ENCODE peak calls at places on chromosomes 11 and 22, in five cellular contexts. X is suprapubic skin; D is stimulated activated CD4-positive, alpha-beta T cell treated with anti-CD3 and anti-CD28 coated beads, Interleukin-2, amount 100 ng/mL, for 48 hours; I is cardiac muscle cell; N is stimulated activated CD8-positive, alpha-beta memory T cell treated with anti-CD3 and anti-CD28 coated beads, Interleukin-7, amount 100 ng/mL, for 24 hours. A is an unnamed sample.

GRCh38 chr11:129703846-129704245 is 111.8 kb upstream of the TMEM45B start:
- DNase-seq in X (no peak), D (no peak), I (peak; percentile 26), N (no peak), A (no peak)

GRCh38 chr22:33923660-33924246 is 3.5 kb upstream of the LARGE1 start:
- DNase-seq in X (no peak), D (no peak), I (peak; percentile 82), N (no peak), A (peak; percentile 66)

GRCh38 chr11:9315078-9315688 is 790 bp upstream of the TMEM41B start:
- DNase-seq in X (no peak), D (no peak), I (no peak), N (no peak), A (peak; percentile 21)

GRCh38 chr11:110908401-110909106 is 196.3 kb upstream of the ARHGAP20 start:
- DNase-seq in X (no peak), D (no peak), I (peak; percentile 69), N (no peak), A (no peak)

GRCh38 chr22:44103735-44104134 is 77.0 kb upstream of the PARVG start:
- DNase-seq in X (peak; percentile 29), D (no peak), I (no peak), N (no peak), A (no peak)

GRCh38 chr11:2301631-2302272 is at the start of the genes C11orf21 and TSPAN32:
- DNase-seq in X (peak; percentile 71), D (peak; percentile 28), I (peak; percentile 77), N (no peak), A (no peak)

GRCh38 chr11:110308071-110308470 is 11.7 kb upstream of the RDX start:
- DNase-seq in X (no peak), D (no peak), I (no peak), N (no peak), A (no peak)

GRCh38 chr22:17159504-17159951 is 451 bp upstream of the HDHD5 start:
- DNase-seq in X (peak; percentile 82), D (peak; percentile 68), I (peak; percentile 55), N (no peak), A (peak; percentile 25)